ENCODE peak calls at places on chromosomes 16 and 17, in five cellular contexts. U is OCI-LY7, G is uterus, O is upper lobe of right lung, V is lung. B is an unnamed sample.
A peak's percentile ranks its signal among the peaks of the same experiment; 100 is the strongest.

GRCh38 chr16:88844412-88845118 is 12.2 kb downstream of the GALNS start:
- DNase-seq in U (no peak), G (no peak), O (no peak), V (no peak), B (no peak)

GRCh38 chr16:85394511-85395206 is 218.5 kb upstream of the GSE1 start:
- DNase-seq in U (peak; percentile 24), G (no peak), O (peak; percentile 48), V (no peak), B (peak; percentile 20)

GRCh38 chr17:77889135-77889505 is 69.4 kb upstream of the TNRC6C start:
- DNase-seq in U (no peak), G (no peak), O (peak; percentile 30), V (no peak), B (no peak)

GRCh38 chr16:80041399-80041798 is 440.9 kb upstream of the MAF start:
- DNase-seq in U (no peak), G (no peak), O (no peak), V (no peak), B (no peak)

GRCh38 chr16:88357306-88358032 is 25.3 kb upstream of the ZNF469 start:
- DNase-seq in U (no peak), G (no peak), O (no peak), V (no peak), B (peak; percentile 35)

GRCh38 chr16:55470533-55471371 is 8.2 kb upstream of the MMP2 start:
- DNase-seq in U (no peak), G (no peak), O (no peak), V (no peak), B (no peak)

GRCh38 chr17:49575524-49576120 is at the start of gene NXPH3:
- DNase-seq in U (peak; percentile 41), G (peak; percentile 63), O (peak; percentile 87), V (peak; percentile 60), B (no peak)

GRCh38 chr17:38751144-38751802 is 1.3 kb upstream of the PSMB3 start:
- DNase-seq in U (no peak), G (no peak), O (no peak), V (no peak), B (no peak)

GRCh38 chr16:81127051-81127450 is 30.9 kb upstream of the GCSH start:
- DNase-seq in U (no peak), G (no peak), O (no peak), V (no peak), B (no peak)

GRCh38 chr16:54313789-54314188 is 27.2 kb upstream of the IRX3 start:
- DNase-seq in U (no peak), G (no peak), O (no peak), V (no peak), B (no peak)

GRCh38 chr16:56944954-56945839 is 13.3 kb downstream of the HERPUD1 start:
- DNase-seq in U (no peak), G (no peak), O (no peak), V (no peak), B (no peak)

GRCh38 chr16:75264999-75265910 is 13.8 kb upstream of the BCAR1 start:
- DNase-seq in U (no peak), G (peak; percentile 43), O (peak; percentile 76), V (no peak), B (no peak)

GRCh38 chr16:30834130-30834740 is 47.2 kb upstream of the ZNF629 start:
- DNase-seq in U (no peak), G (no peak), O (no peak), V (no peak), B (no peak)

GRCh38 chr16:30830072-30830417 is 43.0 kb upstream of the ZNF629 start:
- DNase-seq in U (no peak), G (no peak), O (no peak), V (no peak), B (no peak)

GRCh38 chr16:30829130-30830071 is 42.4 kb upstream of the ZNF629 start:
- DNase-seq in U (no peak), G (no peak), O (peak; percentile 84), V (peak; percentile 74), B (no peak)
- TF ChIP-seq CTCF in U (no peak), G (no peak), O (no peak), V (no peak), B (no peak)

DNA sequence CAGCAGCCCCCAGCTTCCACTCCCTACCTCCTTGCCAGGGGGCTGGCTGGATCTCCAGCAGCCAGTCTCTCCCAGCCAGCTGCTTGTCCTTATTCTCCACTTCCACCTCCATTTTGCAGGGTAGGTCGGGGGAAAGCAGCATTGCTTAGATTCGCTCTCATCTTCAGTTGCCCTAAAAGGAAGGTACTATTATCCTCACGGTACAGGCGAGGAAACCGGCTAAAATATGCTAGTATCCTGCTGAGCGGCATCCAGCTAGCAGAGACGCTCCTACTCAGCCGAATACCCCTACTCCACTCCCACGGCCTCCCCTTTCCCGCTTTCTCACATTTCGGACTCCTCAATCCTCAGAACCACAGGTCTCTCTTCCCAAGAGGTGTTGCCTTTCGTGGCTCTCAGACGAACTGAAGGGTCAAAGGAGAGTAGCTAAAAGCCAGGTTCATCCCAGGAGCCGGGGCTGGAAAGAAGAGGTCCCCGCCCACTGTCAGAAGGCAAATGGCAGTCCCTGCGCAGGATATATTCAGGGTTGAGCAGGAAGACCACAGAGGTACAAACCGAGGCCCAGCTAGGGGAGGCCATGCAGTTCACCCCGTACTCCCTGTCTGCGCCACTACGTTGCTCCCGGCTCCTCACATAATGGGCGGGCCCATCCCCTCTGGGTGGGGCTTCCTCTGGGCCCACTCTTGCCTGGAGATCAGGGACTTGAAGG is 1.6 kb upstream of the RAB11FIP4 start:
- DNase-seq in U (no peak), G (no peak), O (no peak), V (no peak), B (no peak)
- TF ChIP-seq CTCF in U (peak; percentile 29), G (no peak), O (no peak), V (no peak), B (peak; percentile 46)

GRCh38 chr16:77881355-77882003 is 93.1 kb downstream of the VAT1L start:
- DNase-seq in U (no peak), G (no peak), O (no peak), V (no peak), B (no peak)
- TF ChIP-seq CTCF in U (no peak), G (no peak), O (no peak), V (no peak), B (no peak)

GRCh38 chr16:65180986-65181710 is 59.3 kb upstream of the CDH11 start:
- DNase-seq in U (no peak), G (no peak), O (no peak), V (no peak), B (no peak)

DNA sequence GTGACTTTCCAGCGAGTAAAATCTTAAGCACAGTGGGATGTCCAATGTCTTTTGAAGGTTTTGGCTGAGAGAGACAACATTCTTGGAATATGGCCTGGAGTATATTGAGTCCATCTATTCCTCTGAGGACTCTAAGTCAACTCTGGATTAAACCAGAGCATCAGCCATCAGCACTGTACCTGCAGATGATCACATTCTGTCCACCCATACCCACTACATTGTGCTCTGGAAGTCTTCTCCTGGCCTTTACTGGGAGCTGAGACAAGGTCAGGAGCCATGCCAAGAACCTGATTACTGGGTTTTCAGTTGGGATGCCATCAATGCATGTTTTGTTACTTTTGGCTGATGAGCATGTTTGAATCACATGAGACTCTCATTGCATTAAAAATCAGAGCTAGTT is 63.5 kb upstream of the CDH11 start:
- DNase-seq in U (no peak), G (no peak), O (no peak), V (no peak), B (no peak)
- TF ChIP-seq CTCF in U (no peak), G (no peak), O (no peak), V (no peak), B (no peak)

GRCh38 chr17:17931159-17931558 is 41.0 kb downstream of the TOM1L2 start:
- DNase-seq in U (no peak), G (no peak), O (no peak), V (no peak), B (no peak)

GRCh38 chr17:17929655-17930380 is 42.4 kb downstream of the TOM1L2 start:
- DNase-seq in U (no peak), G (no peak), O (no peak), V (no peak), B (no peak)

GRCh38 chr17:17933775-17934174 is 38.4 kb downstream of the TOM1L2 start:
- DNase-seq in U (no peak), G (no peak), O (no peak), V (no peak), B (no peak)

GRCh38 chr17:17928422-17929386 is 43.5 kb downstream of the TOM1L2 start:
- DNase-seq in U (no peak), G (no peak), O (no peak), V (no peak), B (no peak)

DNA sequence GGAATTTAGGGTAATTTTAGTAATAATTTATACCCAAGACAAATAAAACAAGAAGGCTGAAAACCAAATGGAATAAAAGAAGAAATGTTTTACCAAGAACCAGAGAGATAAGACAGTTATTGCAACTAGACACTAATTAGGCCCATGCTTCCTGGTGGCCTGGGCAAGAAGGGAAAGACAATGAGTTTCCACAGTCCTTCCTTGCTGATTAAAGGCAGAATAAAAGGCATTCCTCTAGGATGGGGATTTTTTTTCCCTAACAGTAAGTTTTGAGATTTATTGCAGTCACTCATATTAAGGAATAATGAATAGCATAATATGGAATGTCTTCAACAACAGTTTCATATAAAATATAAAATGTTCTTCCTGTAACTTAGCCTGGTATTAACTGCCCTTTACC is 41.5 kb downstream of the TOM1L2 start:
- DNase-seq in U (no peak), G (no peak), O (no peak), V (no peak), B (no peak)
- TF ChIP-seq CTCF in U (no peak), G (no peak), O (no peak), V (no peak), B (no peak)